ENCODE peak calls at places on chromosomes 5 and 9, in five cellular contexts. Q, E, X, A and I are unnamed samples.

GRCh38 chr5:178467261-178468195 is 122.7 kb downstream of the COL23A1 start:
- DNase-seq in X (peak; percentile 46), Q (no peak), A (peak; percentile 9), E (no peak), I (peak; percentile 37)

GRCh38 chr9:31542384-31543055 is 841.9 kb upstream of the ACO1 start:
- DNase-seq in A (no peak), Q (peak; percentile 29), E (no peak), X (no peak), I (peak; percentile 90)

GRCh38 chr5:173435543-173435942 is 107.3 kb upstream of the STC2 start:
- DNase-seq in A (no peak), Q (peak; percentile 25), X (no peak), E (no peak), I (no peak)

GRCh38 chr5:153893809-153894208 is 144.9 kb downstream of the FAM114A2 start:
- DNase-seq in Q (no peak), E (no peak), X (no peak), A (no peak), I (no peak)

GRCh38 chr5:145854651-145855258 is 18.1 kb downstream of the GRXCR2 start:
- DNase-seq in A (peak; percentile 88), Q (no peak), X (no peak), E (no peak), I (peak; percentile 82)

GRCh38 chr5:1009359-1010180 is 968 bp downstream of the NKD2 start:
- DNase-seq in A (no peak), Q (no peak), X (peak; percentile 12), E (peak; percentile 72), I (no peak)

GRCh38 chr5:103867857-103868598 is 305.4 kb upstream of the NUDT12 start:
- DNase-seq in E (no peak), Q (no peak), A (peak; percentile 50), X (no peak), I (peak; percentile 17)

GRCh38 chr5:30930736-30931135 is 262.8 kb upstream of the CDH6 start:
- DNase-seq in A (peak; percentile 12), Q (no peak), E (no peak), X (no peak), I (peak; percentile 67)

GRCh38 chr5:109146611-109147010 is 263.2 kb downstream of the PJA2 start:
- DNase-seq in A (no peak), X (no peak), E (no peak), Q (no peak), I (peak; percentile 70)

GRCh38 chr9:107491081-107492053 is 1.8 kb upstream of the KLF4 start:
- DNase-seq in A (no peak), X (peak; percentile 34), E (no peak), Q (peak; percentile 30), I (no peak)